ENCODE peak calls at places on chromosomes 12 and 14, in five cellular contexts. S is fibroblast of mammary gland, Y is upper lobe of right lung, O is cardiac fibroblast, J is IMR-90. T is an unnamed sample.

GRCh38 chr12:32947203-32947795 is 50.7 kb upstream of the PKP2 start:
- DNase-seq in S (peak), Y (no peak), O (peak), J (no peak), T (peak)

GRCh38 chr12:19181666-19182426 is 52.3 kb downstream of the PLEKHA5 start:
- DNase-seq in S (peak), Y (no peak), O (peak), J (no peak), T (no peak)

GRCh38 chr12:56229082-56229481 is 769 bp upstream of the SLC39A5 start:
- DNase-seq in S (no peak), Y (no peak), O (no peak), J (no peak), T (no peak)

GRCh38 chr12:89863968-89864367 is 155.3 kb upstream of the ATP2B1 start:
- DNase-seq in S (no peak), Y (no peak), O (peak), J (no peak), T (no peak)

GRCh38 chr14:24058260-24058950 is 6.6 kb downstream of the CARMIL3 start:
- DNase-seq in S (peak), Y (peak), O (peak), J (peak), T (peak)

GRCh38 chr14:65588426-65589140 is 176.1 kb downstream of the FUT8 start:
- DNase-seq in S (peak), Y (no peak), O (no peak), J (peak), T (no peak)

GRCh38 chr12:32702470-32702869 is 23.4 kb downstream of the DNM1L start:
- DNase-seq in S (peak), Y (no peak), O (peak), J (no peak), T (no peak)

GRCh38 chr14:90614696-90615260 is 201.5 kb downstream of the TTC7B start:
- DNase-seq in S (no peak), Y (no peak), O (no peak), J (no peak), T (no peak)

GRCh38 chr14:97177635-97178034 is 380.5 kb downstream of the VRK1 start:
- DNase-seq in S (peak), Y (no peak), O (no peak), J (no peak), T (no peak)

GRCh38 chr14:32217301-32217700 is 14.2 kb upstream of the RNU6-8 start:
- DNase-seq in S (no peak), Y (no peak), O (no peak), J (no peak), T (no peak)

GRCh38 chr12:122895290-122895689 is 634 bp downstream of the VPS37B start:
- DNase-seq in S (no peak), Y (no peak), O (no peak), J (no peak), T (no peak)

GRCh38 chr12:13223176-13223806 is 26.8 kb downstream of the EMP1 start:
- DNase-seq in S (peak), Y (no peak), O (peak), J (peak), T (peak)

GRCh38 chr12:50820177-50820576 is 22.5 kb upstream of the TMPRSS12 start:
- DNase-seq in S (no peak), Y (no peak), O (no peak), J (no peak), T (no peak)

GRCh38 chr12:113418213-113418879 is 3.8 kb upstream of the SDSL start:
- DNase-seq in S (peak), Y (peak), O (peak), J (peak), T (no peak)

GRCh38 chr12:39490500-39491276 is 47.8 kb upstream of the KIF21A start:
- DNase-seq in S (peak), Y (no peak), O (peak), J (no peak), T (peak)

GRCh38 chr12:54341901-54342300 is 17.0 kb downstream of the COPZ1 start:
- DNase-seq in S (no peak), Y (no peak), O (no peak), J (peak), T (no peak)

GRCh38 chr14:37230551-37231194 is 32.9 kb downstream of the MIPOL1 start:
- DNase-seq in S (peak), Y (no peak), O (peak), J (peak), T (peak)

GRCh38 chr14:79670811-79671210 is 540.5 kb downstream of the DIO2 start:
- DNase-seq in S (no peak), Y (no peak), O (no peak), J (no peak), T (no peak)

GRCh38 chr14:74133833-74134481 is 49.2 kb downstream of the LIN52 start:
- DNase-seq in S (no peak), Y (no peak), O (no peak), J (no peak), T (no peak)

GRCh38 chr12:92412931-92413685 is 267.5 kb upstream of the BTG1 start:
- DNase-seq in S (no peak), Y (no peak), O (peak), J (peak), T (no peak)

DNA sequence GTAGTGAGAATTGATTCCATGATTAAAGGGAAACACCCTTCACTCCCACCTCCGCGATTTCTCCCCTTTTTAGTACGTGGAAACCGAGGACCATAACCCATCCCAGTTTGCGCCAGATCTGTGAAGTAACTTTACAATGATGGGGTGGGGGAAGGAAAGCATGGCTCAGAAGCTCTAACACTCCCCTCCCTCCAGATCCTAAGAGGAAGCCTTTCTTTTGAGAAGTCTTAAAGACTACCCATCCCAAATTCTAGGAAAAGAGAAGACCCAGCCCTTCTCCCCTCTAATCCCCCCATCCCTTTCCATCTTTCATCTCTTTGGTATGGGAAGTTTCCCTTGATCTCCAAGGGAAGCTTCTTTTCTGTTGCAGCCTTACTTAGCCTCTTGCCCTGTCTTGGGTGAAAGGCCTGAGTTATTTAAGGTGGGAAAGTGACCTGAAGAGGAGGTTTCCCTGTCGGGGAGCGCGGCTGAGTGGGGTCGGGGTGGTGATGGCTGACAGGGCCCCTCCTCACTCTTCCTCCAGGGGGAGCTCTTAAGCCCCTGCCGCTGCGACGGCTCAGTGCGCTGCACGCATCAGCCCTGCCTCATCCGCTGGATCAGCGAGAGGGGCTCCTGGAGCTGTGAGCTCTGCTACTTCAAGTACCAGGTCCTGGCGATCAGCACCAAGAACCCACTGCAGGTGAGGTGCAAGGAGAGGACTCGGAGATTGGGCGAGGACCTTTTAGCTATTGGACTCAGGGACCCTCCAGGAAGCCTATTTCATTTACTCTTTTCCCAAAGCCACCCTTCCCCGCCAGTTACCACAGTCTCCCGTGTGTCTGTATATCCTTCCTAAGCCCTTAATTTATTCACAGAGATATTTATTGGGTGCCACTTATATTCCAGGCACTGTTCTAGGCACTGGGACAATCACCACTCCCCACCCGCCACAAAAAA is 1.8 kb downstream of the MARCHF9 start:
- DNase-seq in S (no peak), Y (peak), O (no peak), J (no peak), T (no peak)
- H3K4me3 ChIP-seq in S (no peak), Y (peak), O (no peak), J (no peak), T (peak)

DNA sequence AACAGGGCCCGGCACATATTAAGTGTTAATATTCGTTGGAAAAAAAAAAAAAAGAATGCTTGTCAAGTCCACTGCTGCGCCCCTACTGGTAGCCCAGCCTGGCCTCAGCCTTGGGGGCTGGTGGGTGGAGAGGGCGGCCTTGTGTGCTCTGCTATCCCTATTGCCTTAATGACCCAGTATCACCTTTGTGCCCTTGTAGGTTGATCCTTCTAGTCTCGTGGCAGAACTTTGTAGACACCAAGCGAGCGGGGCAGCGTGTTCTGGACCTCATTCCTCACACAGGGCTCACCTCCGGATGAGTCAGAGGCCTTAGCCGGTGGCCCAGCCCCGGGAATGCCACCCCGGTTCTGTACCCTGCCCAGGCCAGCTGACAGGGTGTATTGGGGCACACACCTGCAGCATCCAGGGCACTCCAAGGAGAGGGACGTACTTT is 1.8 kb upstream of the RCOR1 start:
- DNase-seq in S (peak), Y (no peak), O (peak), J (peak), T (peak)
- TF ChIP-seq CTCF in S (peak), Y (peak), O (peak), J (peak), T (peak)

GRCh38 chr12:124408822-124409517 is 114.1 kb downstream of the RFLNA start:
- DNase-seq in S (no peak), Y (no peak), O (no peak), J (no peak), T (no peak)
- H3K4me3 ChIP-seq in S (no peak), Y (no peak), O (no peak), J (no peak), T (no peak)

DNA sequence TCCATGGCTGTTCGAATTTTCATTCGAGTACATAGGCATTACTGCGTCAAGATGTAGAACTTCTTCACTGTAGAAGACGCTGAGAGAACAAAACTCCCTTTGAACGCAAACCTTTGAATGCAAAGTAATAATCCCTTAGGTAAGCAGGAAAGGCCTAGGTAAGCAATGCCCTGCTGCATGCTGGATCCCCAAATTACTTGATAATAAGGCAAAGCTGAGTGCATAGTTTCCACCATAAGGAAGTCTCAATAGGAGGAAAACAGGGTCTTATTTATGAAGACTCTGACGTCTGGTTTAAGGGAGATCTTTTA is 10.0 kb upstream of the RTRAF start:
- DNase-seq in S (no peak), Y (no peak), O (no peak), J (no peak), T (no peak)
- TF ChIP-seq CTCF in S (no peak), Y (no peak), O (no peak), J (no peak), T (no peak)

DNA sequence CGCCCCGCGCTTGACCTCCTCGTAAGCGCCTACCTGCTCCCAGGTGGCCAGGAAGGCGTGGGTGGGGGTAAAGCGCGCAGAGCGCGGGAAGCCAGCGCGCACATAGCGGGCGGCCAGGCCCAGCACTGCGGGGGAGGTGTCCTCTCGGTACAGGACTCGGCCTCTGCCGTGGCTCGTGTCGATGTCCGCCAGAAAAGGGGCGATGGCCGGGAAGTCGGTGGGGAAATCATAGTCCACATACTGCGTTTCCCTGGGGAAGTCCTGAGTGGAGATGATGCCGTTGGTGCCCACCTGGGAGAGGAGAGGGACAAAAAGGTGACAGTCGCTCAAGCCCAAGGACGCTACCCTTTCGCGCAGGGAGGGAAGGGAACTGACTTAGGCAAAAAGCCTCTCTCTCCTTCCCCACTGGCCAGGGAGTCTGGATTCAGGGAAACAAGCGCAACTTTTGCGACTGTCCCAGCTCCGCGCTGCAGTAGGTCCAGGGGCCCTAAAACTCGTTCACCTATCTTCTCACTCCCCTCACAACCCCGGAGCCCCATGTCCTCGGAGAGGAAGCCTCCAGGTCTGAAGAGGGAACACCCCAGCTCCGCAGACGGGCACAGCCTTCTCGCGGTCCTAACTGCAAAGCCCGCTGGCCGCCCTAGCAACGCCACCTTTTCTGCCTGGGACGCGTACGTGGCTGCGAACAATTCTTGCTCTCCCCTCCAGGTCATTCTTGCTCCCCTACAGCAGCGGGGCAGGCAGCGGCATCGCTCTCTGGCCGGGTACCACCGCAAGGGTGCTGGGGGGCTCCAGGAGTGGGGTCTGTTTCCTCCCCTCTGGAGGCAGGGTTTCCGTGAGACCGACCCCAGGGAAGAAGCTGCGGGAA is 752 bp downstream of the NID2 start:
- DNase-seq in S (peak), Y (peak), O (peak), J (peak), T (no peak)
- H3K4me3 ChIP-seq in S (peak), Y (peak), O (peak), J (peak), T (peak)

GRCh38 chr12:47905313-47905730 is 528 bp upstream of the VDR start:
- DNase-seq in S (no peak), Y (peak), O (no peak), J (no peak), T (no peak)
- TF ChIP-seq CTCF in S (no peak), Y (peak), O (peak), J (peak), T (peak)

T was measured in bronchial epithelial cell.